ENCODE peak calls at places on chromosome 9, in ten cellular contexts. One of them, this sample, is unnamed.

GRCh38 chr9:133402689-133403088 is 15.1 kb downstream of the REXO4 start:
- DNase-seq in MCF 10A: no peak
- DNase-seq in left ventricle myocardium inferior: no peak
- DNase-seq in transverse colon: no peak
- DNase-seq in pancreas: no peak
- DNase-seq in foreskin fibroblast: no peak
- DNase-seq in ovary: no peak
- DNase-seq in RWPE1: no peak
- DNase-seq in A549: no peak
- DNase-seq in GM13976: no peak
- DNase-seq in this sample: no peak

GRCh38 chr9:27491164-27491563 is 32.9 kb upstream of the IFNK start:
- DNase-seq in MCF 10A: no peak
- DNase-seq in left ventricle myocardium inferior: no peak
- DNase-seq in transverse colon: no peak
- DNase-seq in pancreas: no peak
- DNase-seq in foreskin fibroblast: no peak
- DNase-seq in ovary: no peak
- DNase-seq in RWPE1: no peak
- DNase-seq in A549: no peak
- DNase-seq in GM13976: peak; percentile 21
- DNase-seq in this sample: no peak

GRCh38 chr9:34651286-34651685 is 699 bp upstream of the IL11RA start:
- DNase-seq in MCF 10A: peak; percentile 69
- DNase-seq in left ventricle myocardium inferior: no peak
- DNase-seq in transverse colon: peak; percentile 47
- DNase-seq in pancreas: no peak
- DNase-seq in foreskin fibroblast: peak; percentile 55
- DNase-seq in ovary: peak; percentile 52
- DNase-seq in RWPE1: no peak
- DNase-seq in A549: no peak
- DNase-seq in GM13976: no peak
- DNase-seq in this sample: no peak

GRCh38 chr9:95074632-95075269 is 242.8 kb downstream of the FANCC start:
- DNase-seq in MCF 10A: no peak
- DNase-seq in left ventricle myocardium inferior: no peak
- DNase-seq in transverse colon: no peak
- DNase-seq in pancreas: peak; percentile 85
- DNase-seq in foreskin fibroblast: no peak
- DNase-seq in ovary: no peak
- DNase-seq in RWPE1: no peak
- DNase-seq in A549: no peak
- DNase-seq in GM13976: no peak
- DNase-seq in this sample: no peak

GRCh38 chr9:129596541-129597328 is 24.2 kb downstream of the C9orf50 start:
- DNase-seq in MCF 10A: no peak
- DNase-seq in left ventricle myocardium inferior: peak; percentile 75
- DNase-seq in transverse colon: peak; percentile 53
- DNase-seq in pancreas: no peak
- DNase-seq in foreskin fibroblast: peak; percentile 91
- DNase-seq in ovary: peak; percentile 83
- DNase-seq in RWPE1: no peak
- DNase-seq in A549: peak; percentile 81
- DNase-seq in GM13976: no peak
- DNase-seq in this sample: no peak

GRCh38 chr9:105226055-105226454 is 18.4 kb upstream of the SLC44A1 start:
- DNase-seq in MCF 10A: no peak
- DNase-seq in left ventricle myocardium inferior: no peak
- DNase-seq in transverse colon: no peak
- DNase-seq in pancreas: no peak
- DNase-seq in foreskin fibroblast: peak; percentile 56
- DNase-seq in ovary: no peak
- DNase-seq in RWPE1: no peak
- DNase-seq in A549: no peak
- DNase-seq in GM13976: no peak
- DNase-seq in this sample: no peak

GRCh38 chr9:69012690-69013403 is 1.1 kb downstream of the PRKACG start:
- DNase-seq in MCF 10A: no peak
- DNase-seq in left ventricle myocardium inferior: no peak
- DNase-seq in transverse colon: no peak
- DNase-seq in pancreas: no peak
- DNase-seq in foreskin fibroblast: no peak
- DNase-seq in ovary: no peak
- DNase-seq in RWPE1: no peak
- DNase-seq in A549: no peak
- DNase-seq in GM13976: peak; percentile 45
- DNase-seq in this sample: no peak

GRCh38 chr9:78724896-78725295 is 428.0 kb downstream of the PSAT1 start:
- DNase-seq in MCF 10A: no peak
- DNase-seq in left ventricle myocardium inferior: no peak
- DNase-seq in transverse colon: no peak
- DNase-seq in pancreas: no peak
- DNase-seq in foreskin fibroblast: no peak
- DNase-seq in ovary: no peak
- DNase-seq in RWPE1: no peak
- DNase-seq in A549: no peak
- DNase-seq in GM13976: no peak
- DNase-seq in this sample: no peak

GRCh38 chr9:102483666-102484065 is 511.5 kb upstream of the CYLC2 start:
- DNase-seq in MCF 10A: no peak
- DNase-seq in left ventricle myocardium inferior: no peak
- DNase-seq in transverse colon: no peak
- DNase-seq in pancreas: no peak
- DNase-seq in foreskin fibroblast: no peak
- DNase-seq in ovary: no peak
- DNase-seq in RWPE1: no peak
- DNase-seq in A549: no peak
- DNase-seq in GM13976: no peak
- DNase-seq in this sample: no peak

GRCh38 chr9:89588271-89588879 is 16.4 kb upstream of the GADD45G start:
- DNase-seq in MCF 10A: no peak
- DNase-seq in left ventricle myocardium inferior: no peak
- DNase-seq in transverse colon: no peak
- DNase-seq in pancreas: peak; percentile 5
- DNase-seq in foreskin fibroblast: no peak
- DNase-seq in ovary: no peak
- DNase-seq in RWPE1: no peak
- DNase-seq in A549: no peak
- DNase-seq in GM13976: no peak
- DNase-seq in this sample: no peak

GRCh38 chr9:120708526-120709224 is 5.6 kb downstream of the MEGF9 start:
- DNase-seq in MCF 10A: peak; percentile 76
- DNase-seq in left ventricle myocardium inferior: no peak
- DNase-seq in transverse colon: no peak
- DNase-seq in pancreas: no peak
- DNase-seq in foreskin fibroblast: peak; percentile 89
- DNase-seq in ovary: no peak
- DNase-seq in RWPE1: peak; percentile 83
- DNase-seq in A549: no peak
- DNase-seq in GM13976: no peak
- DNase-seq in this sample: no peak

GRCh38 chr9:134835455-134835854 is 45.2 kb upstream of the FCN2 start:
- DNase-seq in MCF 10A: no peak
- DNase-seq in left ventricle myocardium inferior: peak; percentile 54
- DNase-seq in transverse colon: no peak
- DNase-seq in pancreas: no peak
- DNase-seq in foreskin fibroblast: no peak
- DNase-seq in ovary: no peak
- DNase-seq in RWPE1: no peak
- DNase-seq in A549: no peak
- DNase-seq in GM13976: no peak
- DNase-seq in this sample: no peak

GRCh38 chr9:125003332-125003731 is 62.4 kb upstream of the GOLGA1 start:
- DNase-seq in MCF 10A: no peak
- DNase-seq in left ventricle myocardium inferior: no peak
- DNase-seq in transverse colon: no peak
- DNase-seq in pancreas: no peak
- DNase-seq in foreskin fibroblast: no peak
- DNase-seq in ovary: no peak
- DNase-seq in RWPE1: no peak
- DNase-seq in A549: no peak
- DNase-seq in GM13976: no peak
- DNase-seq in this sample: no peak

DNA sequence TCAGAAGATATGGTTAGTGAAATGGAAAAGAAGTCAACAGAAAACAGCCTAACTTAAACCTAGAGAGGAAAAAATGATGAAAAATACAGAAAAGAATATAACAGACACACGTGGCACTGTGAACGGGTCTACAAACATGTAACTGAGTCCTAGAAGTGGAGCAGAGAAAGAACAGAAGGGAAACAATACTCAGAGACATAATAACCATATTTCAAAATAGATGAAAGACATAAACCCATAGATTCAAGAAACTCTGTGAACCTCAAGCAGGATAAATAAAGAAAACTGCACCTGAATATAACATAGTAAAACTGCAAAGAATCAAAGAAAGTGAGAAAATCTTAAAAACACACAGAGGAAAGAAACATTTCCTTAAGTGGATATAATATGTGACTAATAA is 67.7 kb upstream of the GOLGA1 start:
- DNase-seq in MCF 10A: no peak
- DNase-seq in left ventricle myocardium inferior: no peak
- DNase-seq in transverse colon: no peak
- DNase-seq in pancreas: no peak
- DNase-seq in foreskin fibroblast: no peak
- DNase-seq in ovary: no peak
- DNase-seq in RWPE1: no peak
- DNase-seq in A549: no peak
- DNase-seq in GM13976: no peak
- DNase-seq in this sample: no peak
- TF ChIP-seq CTCF in MCF 10A: no peak
- TF ChIP-seq CTCF in left ventricle myocardium inferior: no peak
- TF ChIP-seq CTCF in transverse colon: no peak
- TF ChIP-seq CTCF in pancreas: no peak
- TF ChIP-seq CTCF in foreskin fibroblast: no peak
- TF ChIP-seq CTCF in ovary: no peak
- TF ChIP-seq CTCF in RWPE1: no peak
- TF ChIP-seq CTCF in A549: no peak
- TF ChIP-seq CTCF in GM13976: no peak
- TF ChIP-seq CTCF in this sample: no peak

DNA sequence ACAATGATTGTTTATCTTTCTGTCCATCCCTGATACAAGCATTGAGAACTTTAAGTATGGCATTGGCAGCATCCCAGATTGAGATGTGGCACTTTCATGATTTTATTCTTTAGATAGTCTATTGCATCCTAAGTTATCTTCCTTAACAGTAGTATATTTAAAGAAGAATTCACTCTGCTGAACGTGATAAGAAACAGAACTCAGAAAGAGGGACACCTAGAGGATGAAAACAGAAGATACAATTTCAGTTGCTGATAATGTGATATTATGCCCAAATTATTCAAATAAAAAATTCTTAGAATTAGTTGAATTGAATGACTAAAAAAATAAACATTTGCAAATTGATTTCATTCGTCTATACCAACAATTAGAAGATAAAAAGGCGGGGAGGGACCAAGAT is 218.1 kb upstream of the DMRTA1 start:
- DNase-seq in MCF 10A: no peak
- DNase-seq in left ventricle myocardium inferior: no peak
- DNase-seq in transverse colon: no peak
- DNase-seq in pancreas: no peak
- DNase-seq in foreskin fibroblast: peak; percentile 66
- DNase-seq in ovary: no peak
- DNase-seq in RWPE1: no peak
- DNase-seq in A549: no peak
- DNase-seq in GM13976: no peak
- DNase-seq in this sample: no peak
- TF ChIP-seq CTCF in MCF 10A: no peak
- TF ChIP-seq CTCF in left ventricle myocardium inferior: peak; percentile 29
- TF ChIP-seq CTCF in transverse colon: peak; percentile 30
- TF ChIP-seq CTCF in pancreas: no peak
- TF ChIP-seq CTCF in foreskin fibroblast: peak; percentile 41
- TF ChIP-seq CTCF in ovary: no peak
- TF ChIP-seq CTCF in RWPE1: peak; percentile 49
- TF ChIP-seq CTCF in A549: no peak
- TF ChIP-seq CTCF in GM13976: no peak
- TF ChIP-seq CTCF in this sample: no peak

GRCh38 chr9:93380410-93381060 is 71.0 kb upstream of the FAM120A start:
- DNase-seq in MCF 10A: no peak
- DNase-seq in left ventricle myocardium inferior: no peak
- DNase-seq in transverse colon: no peak
- DNase-seq in pancreas: no peak
- DNase-seq in foreskin fibroblast: no peak
- DNase-seq in ovary: no peak
- DNase-seq in RWPE1: no peak
- DNase-seq in A549: no peak
- DNase-seq in GM13976: no peak
- DNase-seq in this sample: no peak

GRCh38 chr9:93378276-93378675 is 73.2 kb upstream of the FAM120A start:
- DNase-seq in MCF 10A: no peak
- DNase-seq in left ventricle myocardium inferior: no peak
- DNase-seq in transverse colon: no peak
- DNase-seq in pancreas: no peak
- DNase-seq in foreskin fibroblast: no peak
- DNase-seq in ovary: no peak
- DNase-seq in RWPE1: no peak
- DNase-seq in A549: no peak
- DNase-seq in GM13976: no peak
- DNase-seq in this sample: no peak

DNA sequence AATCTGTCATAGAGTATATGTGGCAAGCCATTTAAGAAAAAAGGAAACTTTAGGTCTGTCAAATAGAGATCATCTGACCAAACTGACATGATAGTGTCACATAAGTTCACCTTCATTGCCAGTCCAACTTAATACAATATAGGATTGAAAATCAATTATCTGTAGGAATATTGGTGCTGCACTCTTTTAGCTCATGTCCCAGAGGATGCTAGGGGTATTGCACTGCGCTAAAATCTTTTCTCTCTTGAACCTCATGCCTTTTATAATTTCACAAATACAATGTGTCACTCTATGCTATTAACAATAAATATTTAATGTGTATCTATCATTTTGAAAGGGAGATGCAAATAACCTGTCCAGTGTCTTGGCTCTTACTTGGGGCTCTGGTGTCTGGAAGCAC is 72.4 kb upstream of the FAM120A start:
- DNase-seq in MCF 10A: no peak
- DNase-seq in left ventricle myocardium inferior: no peak
- DNase-seq in transverse colon: no peak
- DNase-seq in pancreas: no peak
- DNase-seq in foreskin fibroblast: no peak
- DNase-seq in ovary: no peak
- DNase-seq in RWPE1: no peak
- DNase-seq in A549: no peak
- DNase-seq in GM13976: no peak
- DNase-seq in this sample: no peak
- TF ChIP-seq CTCF in MCF 10A: no peak
- TF ChIP-seq CTCF in left ventricle myocardium inferior: no peak
- TF ChIP-seq CTCF in transverse colon: no peak
- TF ChIP-seq CTCF in pancreas: peak; percentile 10
- TF ChIP-seq CTCF in foreskin fibroblast: peak; percentile 9
- TF ChIP-seq CTCF in ovary: no peak
- TF ChIP-seq CTCF in RWPE1: peak; percentile 25
- TF ChIP-seq CTCF in A549: no peak
- TF ChIP-seq CTCF in GM13976: no peak
- TF ChIP-seq CTCF in this sample: no peak

DNA sequence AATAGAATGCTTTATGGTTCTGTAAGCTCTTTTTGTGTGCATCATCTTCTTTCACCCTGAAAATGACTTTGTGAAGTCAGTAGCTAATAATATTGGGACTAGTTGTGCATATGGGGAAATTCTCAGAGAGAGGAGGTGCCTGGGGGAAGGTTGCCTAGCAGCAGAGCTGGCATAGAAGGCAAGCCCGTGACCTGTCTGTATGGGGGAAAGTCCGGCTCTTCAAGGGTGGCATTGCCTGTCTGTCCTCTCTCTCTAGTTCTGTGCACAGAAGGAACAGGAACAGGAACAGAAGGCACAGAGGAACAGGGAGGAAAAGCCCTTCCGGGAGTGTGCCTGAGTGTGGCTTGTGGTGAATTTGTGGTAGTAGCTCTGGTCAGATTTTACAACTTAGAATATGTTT is 33.1 kb downstream of the SH3GL2 start:
- DNase-seq in MCF 10A: no peak
- DNase-seq in left ventricle myocardium inferior: no peak
- DNase-seq in transverse colon: no peak
- DNase-seq in pancreas: no peak
- DNase-seq in foreskin fibroblast: no peak
- DNase-seq in ovary: no peak
- DNase-seq in RWPE1: no peak
- DNase-seq in A549: no peak
- DNase-seq in GM13976: no peak
- DNase-seq in this sample: no peak
- TF ChIP-seq CTCF in MCF 10A: no peak
- TF ChIP-seq CTCF in left ventricle myocardium inferior: no peak
- TF ChIP-seq CTCF in transverse colon: no peak
- TF ChIP-seq CTCF in pancreas: no peak
- TF ChIP-seq CTCF in foreskin fibroblast: no peak
- TF ChIP-seq CTCF in ovary: no peak
- TF ChIP-seq CTCF in RWPE1: no peak
- TF ChIP-seq CTCF in A549: no peak
- TF ChIP-seq CTCF in GM13976: no peak
- TF ChIP-seq CTCF in this sample: no peak